ENCODE peak calls at places on chromosomes 2 and 18, in nine cellular contexts. Q, P, X, S, E, R, W, B and H are unnamed samples.

GRCh38 chr18:6055711-6056110 is 160.4 kb upstream of the TMEM200C start:
- DNase-seq in P (no peak), B (no peak), X (no peak), S (no peak), E (no peak), Q (peak; percentile 17), W (no peak), R (peak; percentile 96), H (no peak)

GRCh38 chr2:180124273-180124881 is 117.3 kb upstream of the CWC22 start:
- DNase-seq in S (no peak), E (no peak), Q (peak; percentile 68), B (peak; percentile 70), X (peak; percentile 70), P (peak; percentile 39), R (peak; percentile 67), W (no peak), H (no peak)

GRCh38 chr2:130391058-130391871 is 35.4 kb downstream of the PTPN18 start:
- DNase-seq in R (peak; percentile 68), X (peak; percentile 81), E (peak; percentile 74), Q (peak; percentile 73), W (peak; percentile 92), S (peak; percentile 51), P (peak; percentile 87), B (peak; percentile 73), H (peak; percentile 62)

GRCh38 chr18:29406996-29407395 is 1230.1 kb upstream of the CDH2 start:
- DNase-seq in E (no peak), X (no peak), Q (no peak), S (no peak), P (no peak), R (no peak), B (no peak), W (no peak), H (no peak)

GRCh38 chr2:240955306-240956101 is 42.9 kb upstream of the SNED1 start:
- DNase-seq in E (no peak), W (no peak), S (peak; percentile 5), P (no peak), R (no peak), Q (no peak), X (no peak), B (no peak), H (no peak)

GRCh38 chr2:74957886-74958276 is 562 bp upstream of the POLE4 start:
- DNase-seq in W (no peak), E (no peak), X (peak; percentile 74), P (no peak), R (no peak), B (no peak), S (no peak), Q (peak; percentile 24), H (no peak)

GRCh38 chr2:72077702-72078169 is 69.9 kb downstream of the CYP26B1 start:
- DNase-seq in E (no peak), P (no peak), R (no peak), S (no peak), X (no peak), W (no peak), B (no peak), Q (no peak), H (no peak)

GRCh38 chr18:73164430-73164829 is 296.6 kb upstream of the NETO1 start:
- DNase-seq in R (no peak), P (no peak), Q (no peak), B (peak; percentile 3), S (no peak), E (no peak), W (no peak), X (no peak), H (no peak)

GRCh38 chr2:196610796-196611195 is 28.7 kb upstream of the CCDC150 start:
- DNase-seq in P (no peak), W (no peak), S (no peak), X (no peak), Q (no peak), E (no peak), R (no peak), B (no peak), H (no peak)

GRCh38 chr2:55063713-55064323 is 13.6 kb upstream of the RTN4 start:
- DNase-seq in X (peak; percentile 44), Q (no peak), W (no peak), P (no peak), R (no peak), E (no peak), S (no peak), B (no peak), H (no peak)
- TF ChIP-seq CTCF in X (peak; percentile 34), Q (peak; percentile 34), W (no peak), P (no peak), R (peak; percentile 13), E (no peak), S (no peak), B (peak; percentile 59), H (no peak)

GRCh38 chr2:200525882-200526651 is at the start of gene SGO2:
- DNase-seq in Q (peak; percentile 92), S (peak; percentile 81), E (peak; percentile 95), P (peak; percentile 97), X (peak; percentile 99), W (peak; percentile 98), B (peak; percentile 99), R (peak; percentile 91), H (peak; percentile 88)
- TF ChIP-seq CTCF in Q (no peak), S (peak; percentile 21), E (no peak), P (no peak), X (no peak), W (no peak), B (no peak), R (no peak), H (no peak)

GRCh38 chr18:75244336-75244735 is 33.7 kb downstream of the TSHZ1 start:
- DNase-seq in B (peak; percentile 62), E (peak; percentile 64), P (no peak), S (no peak), W (peak; percentile 76), X (peak; percentile 34), Q (no peak), R (no peak), H (no peak)
- TF ChIP-seq CTCF in B (peak; percentile 73), E (no peak), P (peak; percentile 33), S (peak; percentile 36), W (peak; percentile 53), X (no peak), Q (peak; percentile 30), R (peak; percentile 12), H (no peak)

DNA sequence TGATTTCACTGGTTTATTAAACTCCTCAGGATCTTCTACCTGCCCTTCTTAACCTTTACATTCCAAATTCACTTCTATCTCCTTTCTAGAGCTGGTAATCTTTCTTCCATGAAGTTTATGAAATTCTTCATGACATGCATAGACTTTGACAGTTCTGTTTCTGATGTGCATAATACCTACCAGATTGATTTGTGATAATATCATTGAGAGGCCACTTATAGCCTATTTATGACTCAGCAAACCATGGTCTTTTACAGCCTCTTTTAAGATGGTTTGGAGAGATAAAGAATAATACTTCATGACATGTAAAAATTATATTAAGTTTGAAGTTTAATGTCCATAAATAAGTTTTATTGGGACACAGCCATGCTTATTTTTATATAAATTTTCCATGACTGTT is 14.0 kb downstream of the SCN2A start:
- DNase-seq in W (no peak), E (no peak), P (no peak), Q (no peak), X (no peak), S (no peak), B (no peak), R (no peak), H (no peak)
- TF ChIP-seq CTCF in W (no peak), E (no peak), P (no peak), Q (no peak), X (no peak), S (no peak), B (no peak), R (no peak), H (no peak)